ENCODE peak calls at places on chromosomes 7 and 10, in seven cellular contexts. One of them, this sample, is unnamed.

GRCh38 chr10:124648738-124649137 is 95.4 kb downstream of the FAM53B start:
- DNase-seq in bronchial epithelial cell: peak
- DNase-seq in endothelial cell of umbilical vein: peak
- DNase-seq in upper lobe of right lung: no peak
- DNase-seq in CD4-positive, alpha-beta memory T cell: peak
- DNase-seq in fibroblast of lung: peak
- DNase-seq in tibial nerve: peak
- DNase-seq in this sample: peak

GRCh38 chr10:131205556-131205955 is 106.0 kb downstream of the TCERG1L start:
- DNase-seq in bronchial epithelial cell: no peak
- DNase-seq in endothelial cell of umbilical vein: no peak
- DNase-seq in upper lobe of right lung: peak
- DNase-seq in CD4-positive, alpha-beta memory T cell: no peak
- DNase-seq in fibroblast of lung: no peak
- DNase-seq in tibial nerve: no peak
- DNase-seq in this sample: no peak

GRCh38 chr10:125377368-125377767 is 217.0 kb upstream of the CTBP2 start:
- DNase-seq in bronchial epithelial cell: no peak
- DNase-seq in endothelial cell of umbilical vein: no peak
- DNase-seq in upper lobe of right lung: no peak
- DNase-seq in CD4-positive, alpha-beta memory T cell: no peak
- DNase-seq in fibroblast of lung: no peak
- DNase-seq in tibial nerve: no peak
- DNase-seq in this sample: no peak

GRCh38 chr10:7362451-7362850 is 48.4 kb downstream of the SFMBT2 start:
- DNase-seq in bronchial epithelial cell: no peak
- DNase-seq in endothelial cell of umbilical vein: no peak
- DNase-seq in upper lobe of right lung: no peak
- DNase-seq in CD4-positive, alpha-beta memory T cell: no peak
- DNase-seq in fibroblast of lung: peak
- DNase-seq in tibial nerve: no peak
- DNase-seq in this sample: no peak

GRCh38 chr10:77441541-77442175 is 195.9 kb downstream of the KCNMA1 start:
- DNase-seq in bronchial epithelial cell: no peak
- DNase-seq in endothelial cell of umbilical vein: no peak
- DNase-seq in upper lobe of right lung: no peak
- DNase-seq in CD4-positive, alpha-beta memory T cell: no peak
- DNase-seq in fibroblast of lung: no peak
- DNase-seq in tibial nerve: no peak
- DNase-seq in this sample: no peak

GRCh38 chr10:77636286-77636966 is 1.2 kb downstream of the KCNMA1 start:
- DNase-seq in bronchial epithelial cell: no peak
- DNase-seq in endothelial cell of umbilical vein: no peak
- DNase-seq in upper lobe of right lung: no peak
- DNase-seq in CD4-positive, alpha-beta memory T cell: no peak
- DNase-seq in fibroblast of lung: no peak
- DNase-seq in tibial nerve: no peak
- DNase-seq in this sample: no peak

GRCh38 chr10:13276749-13277394 is 23.0 kb downstream of the PHYH start:
- DNase-seq in bronchial epithelial cell: no peak
- DNase-seq in endothelial cell of umbilical vein: no peak
- DNase-seq in upper lobe of right lung: no peak
- DNase-seq in CD4-positive, alpha-beta memory T cell: no peak
- DNase-seq in fibroblast of lung: no peak
- DNase-seq in tibial nerve: no peak
- DNase-seq in this sample: no peak

GRCh38 chr7:79455173-79455790 is 1.8 kb upstream of the MAGI2 start:
- DNase-seq in bronchial epithelial cell: no peak
- DNase-seq in endothelial cell of umbilical vein: no peak
- DNase-seq in upper lobe of right lung: no peak
- DNase-seq in CD4-positive, alpha-beta memory T cell: no peak
- DNase-seq in fibroblast of lung: no peak
- DNase-seq in tibial nerve: no peak
- DNase-seq in this sample: no peak

GRCh38 chr10:1417574-1417973 is 319.8 kb downstream of the ADARB2 start:
- DNase-seq in bronchial epithelial cell: no peak
- DNase-seq in endothelial cell of umbilical vein: no peak
- DNase-seq in upper lobe of right lung: no peak
- DNase-seq in CD4-positive, alpha-beta memory T cell: no peak
- DNase-seq in fibroblast of lung: no peak
- DNase-seq in tibial nerve: no peak
- DNase-seq in this sample: no peak

GRCh38 chr7:380724-381210 is 90.8 kb downstream of the FOXL3 start:
- DNase-seq in bronchial epithelial cell: no peak
- DNase-seq in endothelial cell of umbilical vein: no peak
- DNase-seq in upper lobe of right lung: peak
- DNase-seq in CD4-positive, alpha-beta memory T cell: no peak
- DNase-seq in fibroblast of lung: no peak
- DNase-seq in tibial nerve: no peak
- DNase-seq in this sample: no peak

GRCh38 chr10:119316729-119317097 is 109.3 kb downstream of the GRK5 start:
- DNase-seq in bronchial epithelial cell: peak
- DNase-seq in endothelial cell of umbilical vein: peak
- DNase-seq in upper lobe of right lung: no peak
- DNase-seq in CD4-positive, alpha-beta memory T cell: no peak
- DNase-seq in fibroblast of lung: peak
- DNase-seq in tibial nerve: no peak
- DNase-seq in this sample: no peak

GRCh38 chr7:148163246-148163645 is 427.3 kb upstream of the C7orf33 start:
- DNase-seq in bronchial epithelial cell: no peak
- DNase-seq in endothelial cell of umbilical vein: no peak
- DNase-seq in upper lobe of right lung: no peak
- DNase-seq in CD4-positive, alpha-beta memory T cell: no peak
- DNase-seq in fibroblast of lung: no peak
- DNase-seq in tibial nerve: no peak
- DNase-seq in this sample: no peak

GRCh38 chr7:6571160-6571779 is 6.0 kb upstream of the ZDHHC4 start:
- DNase-seq in bronchial epithelial cell: peak
- DNase-seq in endothelial cell of umbilical vein: no peak
- DNase-seq in upper lobe of right lung: no peak
- DNase-seq in CD4-positive, alpha-beta memory T cell: no peak
- DNase-seq in fibroblast of lung: no peak
- DNase-seq in tibial nerve: no peak
- DNase-seq in this sample: no peak

GRCh38 chr10:128641998-128642397 is 515.8 kb upstream of the MKI67 start:
- DNase-seq in bronchial epithelial cell: peak
- DNase-seq in endothelial cell of umbilical vein: no peak
- DNase-seq in upper lobe of right lung: no peak
- DNase-seq in CD4-positive, alpha-beta memory T cell: no peak
- DNase-seq in fibroblast of lung: peak
- DNase-seq in tibial nerve: no peak
- DNase-seq in this sample: no peak

GRCh38 chr7:151755131-151755787 is 121.7 kb downstream of the PRKAG2 start:
- DNase-seq in bronchial epithelial cell: no peak
- DNase-seq in endothelial cell of umbilical vein: no peak
- DNase-seq in upper lobe of right lung: no peak
- DNase-seq in CD4-positive, alpha-beta memory T cell: no peak
- DNase-seq in fibroblast of lung: no peak
- DNase-seq in tibial nerve: no peak
- DNase-seq in this sample: no peak

GRCh38 chr10:61781969-61782403 is 119.3 kb downstream of the CABCOCO1 start:
- DNase-seq in bronchial epithelial cell: peak
- DNase-seq in endothelial cell of umbilical vein: no peak
- DNase-seq in upper lobe of right lung: no peak
- DNase-seq in CD4-positive, alpha-beta memory T cell: no peak
- DNase-seq in fibroblast of lung: peak
- DNase-seq in tibial nerve: no peak
- DNase-seq in this sample: peak

DNA sequence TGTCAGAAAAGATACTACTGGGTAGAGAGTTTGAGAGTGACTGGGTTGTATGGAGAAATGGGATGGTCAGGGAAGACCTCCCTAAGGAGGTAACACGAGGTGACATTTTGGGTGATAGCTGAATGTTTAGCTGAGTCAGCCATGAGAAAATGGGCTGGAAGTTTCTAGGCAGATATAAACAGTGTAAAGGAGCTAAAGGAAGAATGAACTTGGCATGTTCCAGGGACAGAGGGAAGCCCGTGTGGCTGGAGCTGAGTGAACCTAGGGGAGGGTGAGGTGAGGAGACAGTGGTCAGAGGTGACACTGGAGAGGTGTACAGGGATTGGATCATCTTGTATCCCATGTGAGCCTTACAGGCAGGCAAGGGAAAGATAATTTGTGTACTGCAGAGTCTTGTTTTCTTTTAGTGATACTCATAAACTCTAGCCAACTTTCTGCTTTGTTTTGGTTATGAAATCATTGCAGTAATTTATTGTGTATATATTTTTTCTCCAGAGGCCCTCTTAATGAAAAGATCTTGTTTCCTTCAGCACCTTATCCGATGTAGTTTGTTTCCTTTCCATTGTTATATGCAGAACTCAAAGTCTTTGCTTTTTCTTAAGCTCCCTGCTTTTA is 1.8 kb downstream of the STARD3NL start:
- DNase-seq in bronchial epithelial cell: no peak
- DNase-seq in endothelial cell of umbilical vein: peak
- DNase-seq in upper lobe of right lung: no peak
- DNase-seq in CD4-positive, alpha-beta memory T cell: no peak
- DNase-seq in fibroblast of lung: peak
- DNase-seq in tibial nerve: no peak
- DNase-seq in this sample: no peak
- H3K4me3 ChIP-seq in bronchial epithelial cell: no peak
- H3K4me3 ChIP-seq in endothelial cell of umbilical vein: peak
- H3K4me3 ChIP-seq in upper lobe of right lung: peak
- H3K4me3 ChIP-seq in CD4-positive, alpha-beta memory T cell: no peak
- H3K4me3 ChIP-seq in fibroblast of lung: peak
- H3K4me3 ChIP-seq in tibial nerve: no peak
- H3K4me3 ChIP-seq in this sample: no peak

GRCh38 chr10:92304061-92304460 is 13.1 kb downstream of the MARCHF5 start:
- DNase-seq in bronchial epithelial cell: no peak
- DNase-seq in endothelial cell of umbilical vein: no peak
- DNase-seq in upper lobe of right lung: no peak
- DNase-seq in CD4-positive, alpha-beta memory T cell: no peak
- DNase-seq in fibroblast of lung: no peak
- DNase-seq in tibial nerve: no peak
- DNase-seq in this sample: no peak

GRCh38 chr10:92303096-92303495 is 12.1 kb downstream of the MARCHF5 start:
- DNase-seq in bronchial epithelial cell: no peak
- DNase-seq in endothelial cell of umbilical vein: no peak
- DNase-seq in upper lobe of right lung: no peak
- DNase-seq in CD4-positive, alpha-beta memory T cell: no peak
- DNase-seq in fibroblast of lung: no peak
- DNase-seq in tibial nerve: no peak
- DNase-seq in this sample: no peak

GRCh38 chr10:92309273-92309672 is 18.3 kb downstream of the MARCHF5 start:
- DNase-seq in bronchial epithelial cell: no peak
- DNase-seq in endothelial cell of umbilical vein: no peak
- DNase-seq in upper lobe of right lung: no peak
- DNase-seq in CD4-positive, alpha-beta memory T cell: no peak
- DNase-seq in fibroblast of lung: no peak
- DNase-seq in tibial nerve: no peak
- DNase-seq in this sample: no peak

DNA sequence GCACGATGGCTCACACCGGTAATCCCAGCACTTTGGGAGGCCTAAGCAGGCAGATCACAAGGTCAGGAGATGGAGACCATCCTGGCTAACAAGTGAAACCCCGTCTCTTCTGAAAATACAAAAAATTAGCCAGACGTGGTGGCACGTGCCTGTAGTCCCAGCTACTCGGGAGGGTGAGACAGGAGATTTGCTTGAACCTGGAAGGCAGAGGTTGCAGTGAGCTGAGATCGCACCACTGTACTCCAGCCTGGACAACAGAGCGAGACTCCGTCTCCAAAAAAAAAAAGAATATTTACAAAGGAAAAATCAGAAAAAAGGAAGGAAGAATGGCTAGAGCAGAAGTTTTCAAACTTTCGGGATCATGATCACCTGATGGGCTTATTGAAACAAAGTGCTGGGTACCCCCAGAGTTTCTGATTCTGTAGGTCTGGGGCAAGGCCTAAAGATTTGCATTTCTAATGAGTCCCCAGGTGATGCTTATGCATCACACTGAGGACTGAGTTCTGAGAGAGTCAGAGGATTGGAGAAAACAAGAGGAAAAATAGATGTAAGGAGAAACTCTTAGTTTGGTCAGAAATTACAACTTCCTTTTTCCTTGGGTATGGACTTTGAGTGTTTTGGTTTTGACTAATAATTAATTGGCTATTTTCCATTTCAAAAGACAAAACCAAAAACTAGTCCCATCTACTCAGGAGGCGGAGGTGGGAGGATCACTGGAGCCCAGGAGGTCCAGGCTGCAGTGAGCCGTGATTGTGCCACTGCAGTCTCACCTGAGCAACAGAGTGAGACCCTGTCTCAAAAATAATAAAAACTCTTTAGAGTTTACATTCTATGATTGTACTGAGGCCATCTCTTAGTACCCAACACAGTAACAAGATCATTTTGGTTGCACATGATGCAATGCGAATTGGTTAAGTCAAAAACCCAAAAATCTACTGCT is 14.4 kb downstream of the MARCHF5 start:
- DNase-seq in bronchial epithelial cell: no peak
- DNase-seq in endothelial cell of umbilical vein: no peak
- DNase-seq in upper lobe of right lung: no peak
- DNase-seq in CD4-positive, alpha-beta memory T cell: no peak
- DNase-seq in fibroblast of lung: no peak
- DNase-seq in tibial nerve: no peak
- DNase-seq in this sample: no peak
- H3K4me3 ChIP-seq in bronchial epithelial cell: no peak
- H3K4me3 ChIP-seq in endothelial cell of umbilical vein: no peak
- H3K4me3 ChIP-seq in upper lobe of right lung: no peak
- H3K4me3 ChIP-seq in CD4-positive, alpha-beta memory T cell: no peak
- H3K4me3 ChIP-seq in fibroblast of lung: no peak
- H3K4me3 ChIP-seq in tibial nerve: no peak
- H3K4me3 ChIP-seq in this sample: no peak

GRCh38 chr7:50068026-50068425 is 25.0 kb downstream of the ZPBP start:
- DNase-seq in bronchial epithelial cell: peak
- DNase-seq in endothelial cell of umbilical vein: no peak
- DNase-seq in upper lobe of right lung: no peak
- DNase-seq in CD4-positive, alpha-beta memory T cell: peak
- DNase-seq in fibroblast of lung: peak
- DNase-seq in tibial nerve: no peak
- DNase-seq in this sample: peak

GRCh38 chr7:50068850-50069551 is 24.0 kb downstream of the ZPBP start:
- DNase-seq in bronchial epithelial cell: peak
- DNase-seq in endothelial cell of umbilical vein: no peak
- DNase-seq in upper lobe of right lung: no peak
- DNase-seq in CD4-positive, alpha-beta memory T cell: peak
- DNase-seq in fibroblast of lung: peak
- DNase-seq in tibial nerve: no peak
- DNase-seq in this sample: peak

GRCh38 chr7:50073093-50073492 is 20.0 kb downstream of the ZPBP start:
- DNase-seq in bronchial epithelial cell: no peak
- DNase-seq in endothelial cell of umbilical vein: no peak
- DNase-seq in upper lobe of right lung: no peak
- DNase-seq in CD4-positive, alpha-beta memory T cell: no peak
- DNase-seq in fibroblast of lung: no peak
- DNase-seq in tibial nerve: no peak
- DNase-seq in this sample: no peak

GRCh38 chr7:50069613-50070012 is 23.4 kb downstream of the ZPBP start:
- DNase-seq in bronchial epithelial cell: peak
- DNase-seq in endothelial cell of umbilical vein: no peak
- DNase-seq in upper lobe of right lung: no peak
- DNase-seq in CD4-positive, alpha-beta memory T cell: peak
- DNase-seq in fibroblast of lung: peak
- DNase-seq in tibial nerve: no peak
- DNase-seq in this sample: peak
- H3K4me3 ChIP-seq in bronchial epithelial cell: peak
- H3K4me3 ChIP-seq in endothelial cell of umbilical vein: no peak
- H3K4me3 ChIP-seq in upper lobe of right lung: peak
- H3K4me3 ChIP-seq in CD4-positive, alpha-beta memory T cell: peak
- H3K4me3 ChIP-seq in fibroblast of lung: no peak
- H3K4me3 ChIP-seq in tibial nerve: peak
- H3K4me3 ChIP-seq in this sample: peak

GRCh38 chr7:100949227-100949930 is at the start of gene MUC3A:
- DNase-seq in bronchial epithelial cell: no peak
- DNase-seq in endothelial cell of umbilical vein: no peak
- DNase-seq in upper lobe of right lung: no peak
- DNase-seq in CD4-positive, alpha-beta memory T cell: no peak
- DNase-seq in fibroblast of lung: no peak
- DNase-seq in tibial nerve: no peak
- DNase-seq in this sample: no peak
- H3K4me3 ChIP-seq in bronchial epithelial cell: no peak
- H3K4me3 ChIP-seq in endothelial cell of umbilical vein: no peak
- H3K4me3 ChIP-seq in upper lobe of right lung: no peak
- H3K4me3 ChIP-seq in CD4-positive, alpha-beta memory T cell: no peak
- H3K4me3 ChIP-seq in fibroblast of lung: no peak
- H3K4me3 ChIP-seq in tibial nerve: peak
- H3K4me3 ChIP-seq in this sample: no peak

This sample was measured in Jurkat, Clone E6-1.